ENCODE peak calls at places on chromosome 5, in four cellular contexts. D is GM13977; B is stimulated activated naive B cell treated with anti-CD40 and anti-IgM and Interleukin-4, amounts not matched to agents 10 μg/mL and 1 μg/mL and 100 μg/mL, for 72 hours; N is stimulated activated CD4-positive, alpha-beta T cell treated with anti-CD3 and anti-CD28 coated beads, TNF-alpha, amount 100 ng/mL, for 24 hours. R is an unnamed sample.

GRCh38 chr5:10874561-10874960 is 113.5 kb upstream of the DAP start:
- DNase-seq in D (no peak), B (no peak), N (no peak), R (no peak)

GRCh38 chr5:170131235-170131634 is 25.5 kb downstream of the FOXI1 start:
- DNase-seq in D (no peak), B (no peak), N (no peak), R (no peak)

GRCh38 chr5:110159202-110159601 is 469.5 kb downstream of the MAN2A1 start:
- DNase-seq in D (no peak), B (no peak), N (no peak), R (peak; percentile 78)

GRCh38 chr5:132260714-132261615 is 3.5 kb downstream of the PDLIM4 start:
- DNase-seq in D (no peak), B (peak; percentile 23), N (peak; percentile 51), R (peak; percentile 88)

GRCh38 chr5:145801195-145801594 is 33.9 kb downstream of the PRELID2 start:
- DNase-seq in D (no peak), B (no peak), N (no peak), R (no peak)

GRCh38 chr5:43191740-43192557 is at the start of gene NIM1K:
- DNase-seq in D (peak; percentile 84), B (peak; percentile 20), N (peak; percentile 35), R (peak; percentile 68)

GRCh38 chr5:84383816-84384603 is 670 bp downstream of the EDIL3 start:
- DNase-seq in D (no peak), B (no peak), N (no peak), R (peak; percentile 53)

GRCh38 chr5:50968296-50969206 is 302.1 kb downstream of the PARP8 start:
- DNase-seq in D (no peak), B (no peak), N (no peak), R (no peak)

GRCh38 chr5:34703767-34704324 is 47.7 kb downstream of the RAI14 start:
- DNase-seq in D (no peak), B (no peak), N (no peak), R (no peak)

GRCh38 chr5:81520769-81521168 is 126.8 kb upstream of the ACOT12 start:
- DNase-seq in D (no peak), B (no peak), N (no peak), R (no peak)

GRCh38 chr5:57117601-57118000 is 56.3 kb upstream of the GPBP1 start:
- DNase-seq in D (no peak), B (peak; percentile 29), N (peak; percentile 13), R (peak; percentile 2)

GRCh38 chr5:88251048-88251711 is 17.5 kb downstream of the TMEM161B start:
- DNase-seq in D (no peak), B (no peak), N (no peak), R (peak; percentile 12)

GRCh38 chr5:138978085-138978484 is 103.0 kb upstream of the LRRTM2 start:
- DNase-seq in D (no peak), B (no peak), N (no peak), R (no peak)

GRCh38 chr5:79133121-79133656 is 21.6 kb downstream of the BHMT start:
- DNase-seq in D (no peak), B (no peak), N (no peak), R (peak; percentile 78)

GRCh38 chr5:126516852-126517251 is 78.2 kb downstream of the ALDH7A1 start:
- DNase-seq in D (no peak), B (no peak), N (no peak), R (no peak)

GRCh38 chr5:65209341-65209740 is 272.4 kb downstream of the ADAMTS6 start:
- DNase-seq in D (no peak), B (no peak), N (no peak), R (peak; percentile 77)

GRCh38 chr5:149063017-149063687 is at the start of gene SH3TC2:
- DNase-seq in D (no peak), B (no peak), N (no peak), R (peak; percentile 57)

GRCh38 chr5:59560553-59560952 is 333.0 kb downstream of the PDE4D start:
- DNase-seq in D (no peak), B (no peak), N (no peak), R (no peak)

GRCh38 chr5:87263498-87263897 is 4.2 kb upstream of the RASA1 start:
- DNase-seq in D (no peak), B (no peak), N (no peak), R (no peak)

GRCh38 chr5:75051217-75051751 is 1.1 kb downstream of the GCNT4 start:
- DNase-seq in D (no peak), B (no peak), N (peak; percentile 22), R (no peak)

GRCh38 chr5:1112596-1113331 is 901 bp upstream of the SLC12A7 start:
- DNase-seq in D (no peak), B (no peak), N (no peak), R (no peak)

GRCh38 chr5:50623666-50624065 is 42.8 kb upstream of the PARP8 start:
- DNase-seq in D (no peak), B (no peak), N (no peak), R (no peak)

GRCh38 chr5:149455889-149456409 is 76.9 kb upstream of the IL17B start:
- DNase-seq in D (no peak), B (no peak), N (no peak), R (peak; percentile 74)

GRCh38 chr5:82820958-82821880 is 256.0 kb downstream of the TMEM167A start:
- DNase-seq in D (peak; percentile 27), B (no peak), N (no peak), R (no peak)

GRCh38 chr5:86881493-86882090 is 263.9 kb downstream of the COX7C start:
- DNase-seq in D (no peak), B (no peak), N (no peak), R (no peak)

GRCh38 chr5:127997131-127997775 is 86.3 kb upstream of the SLC12A2 start:
- DNase-seq in D (no peak), B (no peak), N (no peak), R (no peak)

GRCh38 chr5:41794478-41794877 is 75.7 kb downstream of the OXCT1 start:
- DNase-seq in D (no peak), B (no peak), N (no peak), R (peak; percentile 93)

GRCh38 chr5:670396-671270 is 22.5 kb downstream of the TPPP start:
- DNase-seq in D (no peak), B (no peak), N (no peak), R (no peak)

R was measured in fibroblast of lung.